ENCODE peak calls at places on chromosomes 12 and 14, in six cellular contexts. J is HepG2, U is lower leg skin, Z is HFFc6, G is brain microvascular endothelial cell, K is psoas muscle. O is an unnamed sample.

GRCh38 chr14:94009767-94010166 is 12.7 kb downstream of the CCDC197 start:
- DNase-seq in Z (peak), J (no peak), U (no peak), K (peak), G (no peak), O (no peak)

GRCh38 chr14:86462193-86462592 is 932.2 kb downstream of the FLRT2 start:
- DNase-seq in K (no peak), U (no peak), G (peak), J (peak), Z (peak), O (no peak)

GRCh38 chr14:65281991-65282908 is 130.3 kb upstream of the FUT8 start:
- DNase-seq in K (no peak), G (peak), Z (peak), J (no peak), U (no peak), O (no peak)

GRCh38 chr14:37597538-37598084 is 2.2 kb downstream of the TTC6 start:
- DNase-seq in K (no peak), Z (no peak), G (no peak), U (no peak), J (no peak), O (no peak)

GRCh38 chr14:52461721-52462120 is 90.6 kb downstream of the TXNDC16 start:
- DNase-seq in Z (no peak), K (no peak), J (no peak), U (no peak), G (no peak), O (no peak)

GRCh38 chr12:126191949-126192348 is 1126.7 kb downstream of the AACS start:
- DNase-seq in J (no peak), K (no peak), U (no peak), Z (no peak), G (no peak), O (no peak)

GRCh38 chr12:117097159-117097558 is 2.1 kb downstream of the TESC start:
- DNase-seq in G (no peak), K (no peak), U (no peak), Z (no peak), J (no peak), O (no peak)

GRCh38 chr14:20606190-20606901 is 15.2 kb upstream of the RNASE12 start:
- DNase-seq in U (no peak), G (peak), J (peak), Z (peak), K (no peak), O (no peak)

GRCh38 chr12:82359115-82359478 is 768 bp downstream of the METTL25 start:
- DNase-seq in U (no peak), J (no peak), Z (no peak), G (no peak), K (peak), O (no peak)

GRCh38 chr12:83841620-83842019 is 1071.0 kb downstream of the SLC6A15 start:
- DNase-seq in J (no peak), U (no peak), Z (no peak), K (no peak), G (peak), O (no peak)

GRCh38 chr12:132246997-132247717 is 82.2 kb downstream of the GALNT9 start:
- DNase-seq in U (no peak), G (no peak), Z (no peak), K (no peak), J (no peak), O (no peak)

GRCh38 chr12:95815635-95816212 is 25.2 kb upstream of the NTN4 start:
- DNase-seq in J (peak), K (no peak), U (no peak), G (no peak), Z (peak), O (no peak)

GRCh38 chr12:28569698-28570411 is 379.6 kb downstream of the CCDC91 start:
- DNase-seq in U (peak), K (no peak), G (peak), J (no peak), Z (peak), O (no peak)

GRCh38 chr14:31926652-31927347 is 150.3 kb upstream of the ARHGAP5 start:
- DNase-seq in G (no peak), J (peak), K (no peak), U (no peak), Z (no peak), O (no peak)

GRCh38 chr12:27821259-27821973 is 41.4 kb upstream of the MANSC4 start:
- DNase-seq in J (peak), U (peak), Z (peak), G (peak), K (no peak), O (no peak)

GRCh38 chr14:89918721-89919120 is 35.8 kb downstream of the EFCAB11 start:
- DNase-seq in U (no peak), K (no peak), J (no peak), Z (no peak), G (no peak), O (no peak)

GRCh38 chr14:106395460-106396050 is 869.2 kb downstream of the TMEM121 start:
- DNase-seq in J (no peak), Z (no peak), G (no peak), U (no peak), K (no peak), O (no peak)

GRCh38 chr14:100577321-100577985 is 9.8 kb downstream of the BEGAIN start:
- DNase-seq in K (peak), G (no peak), Z (no peak), U (no peak), J (no peak), O (no peak)

GRCh38 chr12:101823891-101824290 is 6.9 kb downstream of the GNPTAB start:
- DNase-seq in K (peak), G (peak), Z (no peak), J (peak), U (peak), O (no peak)

GRCh38 chr12:1858456-1858855 is 38.1 kb downstream of the LRTM2 start:
- DNase-seq in Z (no peak), G (no peak), K (no peak), U (no peak), J (no peak), O (no peak)

DNA sequence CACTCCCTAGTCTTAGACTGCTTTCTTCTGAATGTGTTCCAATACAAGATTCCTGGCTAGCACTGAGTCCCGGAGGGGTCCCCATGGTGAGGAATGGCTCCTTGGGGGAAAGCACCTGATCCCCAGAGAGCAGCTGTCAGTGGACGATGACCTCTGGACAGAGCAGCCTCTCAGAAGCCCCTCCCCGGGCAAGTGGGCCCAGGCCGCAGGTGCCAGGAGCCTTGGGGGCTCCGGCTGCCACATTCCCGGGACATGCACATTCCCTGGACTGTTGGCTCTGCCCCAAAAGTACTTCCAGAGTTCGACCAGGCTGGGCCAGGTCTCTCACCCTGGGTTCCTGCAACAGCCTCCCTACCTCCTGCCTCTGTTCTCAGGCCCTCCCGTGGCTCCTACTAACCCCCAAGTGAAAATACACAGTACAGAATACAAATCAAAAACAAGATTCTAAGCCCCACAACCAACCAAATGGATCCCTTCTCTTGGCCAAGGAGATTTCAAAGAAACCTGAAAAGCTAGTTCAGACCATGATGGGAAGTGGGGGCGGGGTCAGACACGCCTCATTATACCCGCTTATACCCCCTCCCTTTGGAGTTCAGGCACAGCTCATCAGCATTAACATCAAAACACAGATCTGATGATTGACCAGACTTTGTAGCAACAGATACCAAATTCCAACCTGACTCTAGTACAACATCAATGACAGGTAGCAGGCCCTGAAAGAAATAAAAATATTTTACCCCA is 23.3 kb upstream of the BTBD6 start:
- DNase-seq in Z (no peak), G (no peak), J (no peak), K (no peak), U (no peak), O (no peak)
- TF ChIP-seq CTCF in Z (no peak), G (no peak), J (no peak), K (no peak), U (no peak), O (no peak)

DNA sequence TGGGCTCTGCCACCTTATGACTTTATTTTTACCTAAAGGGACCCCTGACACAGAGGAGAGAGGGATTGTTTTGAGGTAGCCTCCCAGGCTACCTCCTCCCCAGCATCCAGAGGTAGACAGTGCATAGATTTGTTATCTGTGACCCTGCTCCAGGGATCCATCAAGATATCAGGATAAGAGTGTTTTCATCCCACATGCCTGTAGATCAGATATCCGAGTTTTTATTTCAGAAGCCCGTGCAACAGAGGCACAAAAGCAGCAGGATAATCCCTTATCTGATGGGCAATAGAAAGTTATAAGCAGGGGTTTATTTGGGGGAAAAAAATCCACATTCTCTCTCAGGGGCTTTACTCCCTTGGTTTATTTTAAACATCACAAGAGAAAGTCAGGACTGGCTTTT is 117.0 kb upstream of the RPH3A start:
- DNase-seq in G (no peak), U (no peak), J (no peak), K (no peak), Z (no peak), O (no peak)
- TF ChIP-seq CTCF in G (no peak), U (no peak), J (no peak), K (no peak), Z (no peak), O (no peak)

GRCh38 chr14:73280903-73281302 is 43.6 kb downstream of the PAPLN start:
- DNase-seq in K (no peak), U (no peak), Z (no peak), G (no peak), J (no peak), O (no peak)

GRCh38 chr14:73287071-73287470 is 49.8 kb downstream of the PAPLN start:
- DNase-seq in Z (no peak), U (no peak), G (no peak), J (no peak), K (no peak), O (no peak)

GRCh38 chr14:73286598-73286997 is 49.3 kb downstream of the PAPLN start:
- DNase-seq in J (no peak), G (no peak), K (no peak), U (no peak), Z (no peak), O (no peak)

GRCh38 chr14:73285979-73286378 is 48.7 kb downstream of the PAPLN start:
- DNase-seq in Z (no peak), J (no peak), U (no peak), G (no peak), K (no peak), O (no peak)

GRCh38 chr14:73283592-73284379 is 46.5 kb downstream of the PAPLN start:
- DNase-seq in Z (peak), U (no peak), G (no peak), J (no peak), K (no peak), O (no peak)
- TF ChIP-seq CTCF in Z (peak), U (no peak), G (peak), J (peak), K (no peak), O (peak)

DNA sequence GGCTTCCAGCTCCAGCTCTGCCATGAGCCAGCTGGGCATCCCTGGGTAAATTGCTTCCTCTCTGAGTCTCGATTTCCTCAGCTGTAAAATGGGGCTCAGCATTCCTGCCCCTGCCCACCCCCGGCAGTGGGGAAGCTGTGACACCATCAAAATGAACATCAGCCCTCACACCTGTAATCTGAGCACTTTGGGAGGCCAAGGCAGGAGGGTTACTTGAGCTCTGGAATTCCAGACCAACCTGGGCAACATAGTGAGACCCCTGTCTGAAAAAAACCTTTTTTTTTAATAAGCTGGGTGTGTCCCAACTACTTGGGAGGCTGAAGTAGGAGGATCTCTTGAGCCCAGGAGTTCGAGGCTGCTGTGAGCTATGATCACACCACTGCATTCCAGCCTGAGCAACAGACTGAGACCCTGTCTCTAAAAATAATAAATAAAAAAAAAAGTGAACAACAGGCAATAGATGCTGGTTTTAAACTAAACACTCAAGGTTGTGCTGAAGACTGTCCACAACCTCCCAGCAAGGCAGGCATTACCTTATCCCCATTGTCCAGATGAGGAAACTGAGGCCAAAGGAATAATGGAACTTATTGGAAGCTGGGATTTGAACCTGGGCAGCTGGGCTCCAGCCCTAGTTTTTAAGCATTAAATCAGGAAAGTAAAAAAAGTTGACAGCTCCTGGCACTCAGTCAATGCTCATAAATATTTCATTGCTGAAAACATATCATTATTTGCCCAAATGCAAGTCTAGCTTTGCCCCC is 4.3 kb downstream of the TRPV4 start:
- DNase-seq in K (no peak), Z (no peak), J (no peak), G (no peak), U (no peak), O (no peak)
- TF ChIP-seq CTCF in K (no peak), Z (no peak), J (no peak), G (no peak), U (no peak), O (no peak)

GRCh38 chr12:88946377-88946997 is 366.2 kb upstream of the KITLG start:
- DNase-seq in G (peak), J (no peak), K (no peak), U (peak), Z (peak), O (no peak)
- TF ChIP-seq CTCF in G (peak), J (no peak), K (peak), U (no peak), Z (peak), O (no peak)

GRCh38 chr12:55820679-55821078 is 2.8 kb downstream of the ORMDL2 start:
- DNase-seq in Z (no peak), J (peak), G (no peak), K (no peak), U (no peak), O (no peak)
- TF ChIP-seq CTCF in Z (peak), J (peak), G (peak), K (no peak), U (no peak), O (peak)

GRCh38 chr12:124556067-124556466 is 11.3 kb downstream of the NCOR2 start:
- DNase-seq in U (no peak), K (no peak), J (no peak), G (no peak), Z (no peak), O (no peak)

GRCh38 chr12:124558298-124558697 is 9.1 kb downstream of the NCOR2 start:
- DNase-seq in K (no peak), Z (no peak), G (no peak), U (no peak), J (no peak), O (no peak)

GRCh38 chr12:124556896-124557501 is 10.4 kb downstream of the NCOR2 start:
- DNase-seq in K (no peak), J (no peak), Z (no peak), G (no peak), U (no peak), O (no peak)

GRCh38 chr12:124559182-124560017 is 8.0 kb downstream of the NCOR2 start:
- DNase-seq in G (no peak), K (no peak), Z (peak), U (no peak), J (no peak), O (no peak)

GRCh38 chr12:124557518-124558223 is 9.7 kb downstream of the NCOR2 start:
- DNase-seq in J (no peak), G (no peak), Z (no peak), K (no peak), U (no peak), O (no peak)
- TF ChIP-seq CTCF in J (no peak), G (no peak), Z (no peak), K (no peak), U (no peak), O (no peak)

GRCh38 chr12:60684988-60685655 is 1089.3 kb downstream of the SLC16A7 start:
- DNase-seq in U (no peak), Z (no peak), G (no peak), J (no peak), K (no peak), O (no peak)
- TF ChIP-seq CTCF in U (no peak), Z (peak), G (peak), J (peak), K (no peak), O (no peak)

DNA sequence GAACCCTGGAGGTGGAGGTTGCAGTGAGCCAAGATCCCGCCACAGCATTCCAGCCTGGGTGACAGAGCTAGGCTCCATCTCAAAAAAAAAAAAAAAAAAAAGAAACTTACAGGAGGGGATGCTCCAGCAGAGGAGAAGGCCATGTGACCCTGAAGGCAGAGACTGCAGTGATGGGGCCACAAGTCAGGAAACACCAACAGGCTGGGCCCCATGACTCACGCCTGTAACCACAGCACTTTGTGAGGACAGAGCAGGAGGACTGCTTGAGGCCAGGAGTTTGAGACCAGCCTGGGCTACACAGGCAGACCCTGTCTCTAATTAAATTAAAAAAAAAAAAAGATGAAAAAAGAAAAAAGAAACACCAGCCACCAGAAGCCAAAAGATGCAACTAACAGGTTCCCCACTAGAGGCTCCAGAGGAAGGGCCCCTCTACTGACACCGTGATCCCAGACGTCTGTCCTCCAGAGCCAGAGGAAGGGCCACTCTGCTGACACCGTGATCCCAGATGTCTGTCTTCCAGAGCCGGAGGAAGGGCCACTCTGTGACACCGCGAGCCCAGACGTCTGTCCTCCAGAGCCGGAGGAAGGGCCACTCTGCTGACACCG is 9.1 kb upstream of the GLT1D1 start:
- DNase-seq in U (no peak), J (peak), G (no peak), K (no peak), Z (no peak), O (no peak)
- TF ChIP-seq CTCF in U (no peak), J (peak), G (no peak), K (no peak), Z (peak), O (no peak)